ENCODE peak calls at places on chromosome 6, in five cellular contexts. J, C, F, Q and U are unnamed samples.
A peak's percentile ranks its signal among the peaks of the same experiment; 100 is the strongest.

GRCh38 chr6:36650848-36651247 is 27.7 kb upstream of the CDKN1A start:
- DNase-seq in J (no peak), C (no peak), F (no peak), Q (no peak), U (no peak)

GRCh38 chr6:27592107-27592480 is 119.2 kb upstream of the ZNF184 start:
- DNase-seq in J (no peak), C (peak; percentile 10), F (peak; percentile 51), Q (no peak), U (no peak)

GRCh38 chr6:26152226-26153101 is 65.2 kb downstream of the HFE start:
- DNase-seq in J (no peak), C (no peak), F (peak; percentile 43), Q (no peak), U (no peak)

GRCh38 chr6:101114703-101115102 is 233.6 kb upstream of the ASCC3 start:
- DNase-seq in J (no peak), C (no peak), F (peak; percentile 20), Q (no peak), U (no peak)

GRCh38 chr6:34546551-34547321 is 9.4 kb downstream of the SPDEF start:
- DNase-seq in J (peak; percentile 66), C (no peak), F (peak; percentile 73), Q (peak; percentile 76), U (peak; percentile 84)

GRCh38 chr6:21769405-21769851 is 175.9 kb downstream of the SOX4 start:
- DNase-seq in J (no peak), C (no peak), F (no peak), Q (peak; percentile 33), U (no peak)

GRCh38 chr6:51337277-51337676 is 518.6 kb downstream of the TFAP2B start:
- DNase-seq in J (no peak), C (no peak), F (no peak), Q (no peak), U (no peak)

GRCh38 chr6:108497883-108498282 is 62.8 kb upstream of the FOXO3 start:
- DNase-seq in J (no peak), C (no peak), F (peak; percentile 45), Q (no peak), U (no peak)

GRCh38 chr6:119676971-119677370 is 327.4 kb upstream of the MAN1A1 start:
- DNase-seq in J (no peak), C (no peak), F (no peak), Q (no peak), U (no peak)

GRCh38 chr6:160477901-160478300 is 129.7 kb downstream of the SLC22A3 start:
- DNase-seq in J (no peak), C (no peak), F (no peak), Q (no peak), U (no peak)

GRCh38 chr6:14966111-14966901 is 279.6 kb upstream of the JARID2 start:
- DNase-seq in J (no peak), C (no peak), F (no peak), Q (no peak), U (no peak)

GRCh38 chr6:116633685-116634084 is 17.4 kb downstream of the RSPH4A start:
- DNase-seq in J (no peak), C (no peak), F (peak; percentile 36), Q (no peak), U (peak; percentile 32)

GRCh38 chr6:13853871-13854270 is 39.5 kb upstream of the MCUR1 start:
- DNase-seq in J (no peak), C (no peak), F (no peak), Q (no peak), U (no peak)

GRCh38 chr6:53641348-53641747 is 24.2 kb downstream of the KLHL31 start:
- DNase-seq in J (no peak), C (no peak), F (no peak), Q (no peak), U (no peak)

GRCh38 chr6:45609141-45609638 is 231.5 kb upstream of the SUPT3H start:
- DNase-seq in J (no peak), C (no peak), F (no peak), Q (no peak), U (no peak)

GRCh38 chr6:38786486-38786885 is 71.4 kb downstream of the DNAH8 start:
- DNase-seq in J (no peak), C (no peak), F (no peak), Q (no peak), U (no peak)

GRCh38 chr6:38782616-38783015 is 67.5 kb downstream of the DNAH8 start:
- DNase-seq in J (no peak), C (no peak), F (no peak), Q (no peak), U (no peak)

GRCh38 chr6:38779310-38780062 is 64.4 kb downstream of the DNAH8 start:
- DNase-seq in J (no peak), C (no peak), F (no peak), Q (no peak), U (no peak)

GRCh38 chr6:38784506-38785235 is 69.6 kb downstream of the DNAH8 start:
- DNase-seq in J (no peak), C (no peak), F (no peak), Q (no peak), U (no peak)

DNA sequence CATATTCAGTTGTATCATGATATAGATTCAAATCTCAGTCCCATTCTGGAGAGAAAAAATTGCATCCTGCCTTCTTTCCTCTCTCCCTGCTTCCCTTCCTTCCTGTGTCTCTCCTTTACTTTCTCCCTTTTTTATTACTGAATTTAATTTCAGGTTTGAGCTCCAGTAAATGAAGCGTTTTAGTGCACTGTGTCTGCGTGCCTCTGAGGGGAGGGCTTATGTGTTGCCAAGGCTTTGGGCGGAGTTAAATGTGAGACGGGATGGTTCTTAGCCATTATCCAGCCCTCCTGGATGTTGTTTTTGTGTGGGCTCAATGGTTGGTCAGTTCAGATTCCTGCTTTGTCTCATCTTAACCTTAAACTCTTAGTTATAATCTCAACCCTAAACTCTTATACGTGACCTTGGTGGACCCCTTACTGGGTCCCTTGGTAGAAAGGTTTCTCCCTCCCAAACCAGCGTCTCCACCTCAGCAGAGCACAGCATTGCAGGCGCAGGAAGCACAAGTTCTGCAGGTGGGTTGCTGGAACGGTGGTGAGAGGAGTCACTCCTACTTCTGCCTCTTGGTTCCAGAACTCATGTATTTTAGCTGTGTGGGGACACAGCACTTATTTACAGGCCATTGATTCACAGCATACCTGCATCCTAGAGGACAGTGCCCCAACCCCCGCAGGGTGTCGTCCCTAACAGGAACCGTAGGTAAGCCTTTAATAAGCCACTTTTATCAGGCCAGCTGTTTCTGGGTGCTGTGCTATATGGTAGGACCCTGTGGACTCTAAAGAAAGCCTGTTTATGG is 68.5 kb downstream of the DNAH8 start:
- DNase-seq in J (no peak), C (no peak), F (no peak), Q (no peak), U (no peak)
- H3K4me3 ChIP-seq in J (no peak overlapping the region), C (no peak overlapping the region), F (no peak overlapping the region), Q (no peak overlapping the region), U (no peak overlapping the region)

GRCh38 chr6:41570270-41570615 is 24.1 kb downstream of the FOXP4 start:
- DNase-seq in J (no peak), C (no peak), F (no peak), Q (no peak), U (no peak)
- H3K9me3 ChIP-seq in J (no peaks in the 10 kb centered on the region), C (no peaks in the 10 kb centered on the region), F (no peaks in the 10 kb centered on the region), Q (no peaks in the 10 kb centered on the region), U (no peaks in the 10 kb centered on the region)

GRCh38 chr6:137493218-137494038 is 766 bp downstream of the OLIG3 start:
- DNase-seq in J (no peak), C (no peak), F (no peak), Q (no peak), U (peak; percentile 39)
- H3K4me3 ChIP-seq in J (no peak overlapping the region), C (peak overlapping the region; percentile 1), F (no peak overlapping the region), Q (no peak overlapping the region), U (peak overlapping the region; percentile 14)

DNA sequence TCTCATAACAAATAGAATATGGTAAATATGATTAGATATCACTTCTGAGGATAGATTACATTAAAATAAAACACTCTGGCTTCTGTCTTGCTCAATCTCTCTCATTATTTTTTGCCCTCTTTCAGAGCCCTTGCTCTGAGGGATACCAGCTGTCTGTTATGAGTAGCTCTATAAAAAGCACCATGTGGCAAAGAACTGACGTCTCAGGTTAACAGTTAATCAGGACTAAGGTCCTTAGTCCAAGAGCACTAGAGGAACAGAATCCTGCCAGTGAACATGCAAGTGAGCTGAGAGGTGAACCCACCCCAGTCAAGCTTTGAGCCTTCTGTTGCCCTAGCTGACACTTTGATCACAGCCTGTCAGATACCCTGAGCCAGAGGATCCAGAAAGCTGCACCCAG is 402.2 kb upstream of the HTR1E start:
- DNase-seq in J (no peak), C (no peak), F (no peak), Q (no peak), U (no peak)
- H3K9me3 ChIP-seq in J (no peaks in the 10 kb centered on the region), C (no peaks in the 10 kb centered on the region), F (no peaks in the 10 kb centered on the region), Q (no peaks in the 10 kb centered on the region), U (no peaks in the 10 kb centered on the region)

GRCh38 chr6:43490523-43490939 is 13.2 kb downstream of the TJAP1 start:
- DNase-seq in J (no peak), C (no peak), F (no peak), Q (no peak), U (no peak)

GRCh38 chr6:43493833-43494232 is 16.3 kb downstream of the LRRC73 start:
- DNase-seq in J (no peak), C (no peak), F (no peak), Q (no peak), U (no peak)

GRCh38 chr6:43493230-43493629 is 15.9 kb downstream of the TJAP1 start:
- DNase-seq in J (no peak), C (no peak), F (no peak), Q (no peak), U (no peak)

GRCh38 chr6:43492673-43493072 is 15.3 kb downstream of the TJAP1 start:
- DNase-seq in J (no peak), C (no peak), F (no peak), Q (no peak), U (no peak)

GRCh38 chr6:43491750-43492661 is 14.6 kb downstream of the TJAP1 start:
- DNase-seq in J (peak; percentile 84), C (no peak), F (no peak), Q (peak; percentile 90), U (no peak)
- H3K4me3 ChIP-seq in J (no peak overlapping the region), C (no peak overlapping the region), F (no peak overlapping the region), Q (no peak overlapping the region), U (no peak overlapping the region)

GRCh38 chr6:132085731-132086130 is 134.6 kb upstream of the CCN2 start:
- DNase-seq in J (no peak), C (no peak), F (no peak), Q (no peak), U (no peak)
- H3K9me3 ChIP-seq in J (no peaks in the 10 kb centered on the region), C (no peaks in the 10 kb centered on the region), F (no peaks in the 10 kb centered on the region), Q (no peaks in the 10 kb centered on the region), U (no peaks in the 10 kb centered on the region)